ENCODE peak calls at places on chromosome 9, in six cellular contexts. One of them, this sample, is unnamed.

GRCh38 chr9:100573655-100574260 is 4.1 kb upstream of the CAVIN4 start:
- DNase-seq in AG09309: no peak
- DNase-seq in K562: no peak
- DNase-seq in LNCaP clone FGC: no peak
- DNase-seq in HCT116: no peak
- DNase-seq in psoas muscle: no peak
- DNase-seq in this sample: no peak

GRCh38 chr9:93517331-93517730 is 59.1 kb upstream of the PHF2 start:
- DNase-seq in K562: no peak
- DNase-seq in AG09309: no peak
- DNase-seq in psoas muscle: no peak
- DNase-seq in HCT116: no peak
- DNase-seq in LNCaP clone FGC: no peak
- DNase-seq in this sample: no peak

GRCh38 chr9:75071530-75072122 is 16.3 kb downstream of the NMRK1 start:
- DNase-seq in psoas muscle: no peak
- DNase-seq in AG09309: no peak
- DNase-seq in K562: peak
- DNase-seq in LNCaP clone FGC: no peak
- DNase-seq in HCT116: peak
- DNase-seq in this sample: peak

GRCh38 chr9:24738421-24738961 is 192.8 kb upstream of the IZUMO3 start:
- DNase-seq in psoas muscle: no peak
- DNase-seq in LNCaP clone FGC: no peak
- DNase-seq in AG09309: no peak
- DNase-seq in HCT116: no peak
- DNase-seq in K562: no peak
- DNase-seq in this sample: no peak

GRCh38 chr9:4301971-4302427 is 2.1 kb upstream of the GLIS3 start:
- DNase-seq in K562: no peak
- DNase-seq in psoas muscle: peak
- DNase-seq in LNCaP clone FGC: no peak
- DNase-seq in HCT116: no peak
- DNase-seq in AG09309: peak
- DNase-seq in this sample: peak

GRCh38 chr9:115997923-115998322 is 155.7 kb upstream of the PAPPA start:
- DNase-seq in AG09309: peak
- DNase-seq in HCT116: no peak
- DNase-seq in psoas muscle: no peak
- DNase-seq in LNCaP clone FGC: no peak
- DNase-seq in K562: no peak
- DNase-seq in this sample: no peak

GRCh38 chr9:2320126-2320525 is 301.5 kb upstream of the VLDLR start:
- DNase-seq in AG09309: no peak
- DNase-seq in K562: no peak
- DNase-seq in psoas muscle: no peak
- DNase-seq in LNCaP clone FGC: no peak
- DNase-seq in HCT116: no peak
- DNase-seq in this sample: no peak

GRCh38 chr9:70121818-70122436 is 78.3 kb downstream of the MAMDC2 start:
- DNase-seq in K562: no peak
- DNase-seq in HCT116: no peak
- DNase-seq in psoas muscle: no peak
- DNase-seq in LNCaP clone FGC: no peak
- DNase-seq in AG09309: no peak
- DNase-seq in this sample: no peak

GRCh38 chr9:33942471-33943083 is 106.1 kb downstream of the UBAP2 start:
- DNase-seq in K562: no peak
- DNase-seq in HCT116: no peak
- DNase-seq in AG09309: peak
- DNase-seq in LNCaP clone FGC: no peak
- DNase-seq in psoas muscle: no peak
- DNase-seq in this sample: no peak

GRCh38 chr9:109901191-109901590 is 121.2 kb downstream of the PALM2AKAP2 start:
- DNase-seq in LNCaP clone FGC: no peak
- DNase-seq in HCT116: no peak
- DNase-seq in K562: no peak
- DNase-seq in AG09309: no peak
- DNase-seq in psoas muscle: peak
- DNase-seq in this sample: no peak

GRCh38 chr9:96140401-96141180 is 161.4 kb downstream of the HSD17B3 start:
- DNase-seq in K562: no peak
- DNase-seq in LNCaP clone FGC: no peak
- DNase-seq in HCT116: no peak
- DNase-seq in psoas muscle: no peak
- DNase-seq in AG09309: no peak
- DNase-seq in this sample: no peak

GRCh38 chr9:105264380-105264779 is 19.9 kb downstream of the SLC44A1 start:
- DNase-seq in LNCaP clone FGC: no peak
- DNase-seq in HCT116: peak
- DNase-seq in K562: no peak
- DNase-seq in psoas muscle: no peak
- DNase-seq in AG09309: no peak
- DNase-seq in this sample: no peak

GRCh38 chr9:112485574-112485973 is 1.1 kb upstream of the KIAA1958 start:
- DNase-seq in AG09309: no peak
- DNase-seq in psoas muscle: no peak
- DNase-seq in LNCaP clone FGC: no peak
- DNase-seq in K562: no peak
- DNase-seq in HCT116: no peak
- DNase-seq in this sample: no peak

GRCh38 chr9:112489039-112489546 is 2.5 kb downstream of the KIAA1958 start:
- DNase-seq in K562: no peak
- DNase-seq in psoas muscle: no peak
- DNase-seq in HCT116: no peak
- DNase-seq in AG09309: no peak
- DNase-seq in LNCaP clone FGC: no peak
- DNase-seq in this sample: no peak

GRCh38 chr9:112486221-112487007 is at the start of gene KIAA1958:
- DNase-seq in HCT116: peak
- DNase-seq in AG09309: no peak
- DNase-seq in LNCaP clone FGC: peak
- DNase-seq in K562: peak
- DNase-seq in psoas muscle: peak
- DNase-seq in this sample: peak

GRCh38 chr9:112487799-112488345 is 1.2 kb downstream of the KIAA1958 start:
- DNase-seq in K562: no peak
- DNase-seq in LNCaP clone FGC: no peak
- DNase-seq in psoas muscle: no peak
- DNase-seq in AG09309: no peak
- DNase-seq in HCT116: no peak
- DNase-seq in this sample: no peak

GRCh38 chr9:112487008-112487798 is 576 bp downstream of the KIAA1958 start:
- DNase-seq in K562: peak
- DNase-seq in AG09309: no peak
- DNase-seq in HCT116: peak
- DNase-seq in LNCaP clone FGC: no peak
- DNase-seq in psoas muscle: peak
- DNase-seq in this sample: peak
- TF ChIP-seq CTCF in K562: no peak
- TF ChIP-seq CTCF in AG09309: no peak
- TF ChIP-seq CTCF in HCT116: no peak
- TF ChIP-seq CTCF in LNCaP clone FGC: no peak
- TF ChIP-seq CTCF in psoas muscle: peak
- TF ChIP-seq CTCF in this sample: no peak

GRCh38 chr9:124394167-124394566 is 21.1 kb downstream of the PSMB7 start:
- DNase-seq in LNCaP clone FGC: no peak
- DNase-seq in HCT116: no peak
- DNase-seq in K562: no peak
- DNase-seq in AG09309: no peak
- DNase-seq in psoas muscle: no peak
- DNase-seq in this sample: no peak

GRCh38 chr9:124394596-124394995 is 20.6 kb downstream of the PSMB7 start:
- DNase-seq in K562: no peak
- DNase-seq in LNCaP clone FGC: no peak
- DNase-seq in psoas muscle: no peak
- DNase-seq in AG09309: no peak
- DNase-seq in HCT116: no peak
- DNase-seq in this sample: no peak

GRCh38 chr9:124392254-124392653 is 23.0 kb downstream of the PSMB7 start:
- DNase-seq in K562: no peak
- DNase-seq in LNCaP clone FGC: no peak
- DNase-seq in HCT116: no peak
- DNase-seq in psoas muscle: peak
- DNase-seq in AG09309: no peak
- DNase-seq in this sample: no peak

GRCh38 chr9:124390812-124391658 is 24.2 kb downstream of the PSMB7 start:
- DNase-seq in HCT116: no peak
- DNase-seq in AG09309: no peak
- DNase-seq in psoas muscle: no peak
- DNase-seq in K562: peak
- DNase-seq in LNCaP clone FGC: peak
- DNase-seq in this sample: no peak

GRCh38 chr9:124392855-124393460 is 22.3 kb downstream of the PSMB7 start:
- DNase-seq in AG09309: peak
- DNase-seq in psoas muscle: no peak
- DNase-seq in K562: peak
- DNase-seq in HCT116: peak
- DNase-seq in LNCaP clone FGC: no peak
- DNase-seq in this sample: no peak
- TF ChIP-seq CTCF in AG09309: peak
- TF ChIP-seq CTCF in psoas muscle: peak
- TF ChIP-seq CTCF in K562: peak
- TF ChIP-seq CTCF in HCT116: peak
- TF ChIP-seq CTCF in LNCaP clone FGC: peak
- TF ChIP-seq CTCF in this sample: no peak

DNA sequence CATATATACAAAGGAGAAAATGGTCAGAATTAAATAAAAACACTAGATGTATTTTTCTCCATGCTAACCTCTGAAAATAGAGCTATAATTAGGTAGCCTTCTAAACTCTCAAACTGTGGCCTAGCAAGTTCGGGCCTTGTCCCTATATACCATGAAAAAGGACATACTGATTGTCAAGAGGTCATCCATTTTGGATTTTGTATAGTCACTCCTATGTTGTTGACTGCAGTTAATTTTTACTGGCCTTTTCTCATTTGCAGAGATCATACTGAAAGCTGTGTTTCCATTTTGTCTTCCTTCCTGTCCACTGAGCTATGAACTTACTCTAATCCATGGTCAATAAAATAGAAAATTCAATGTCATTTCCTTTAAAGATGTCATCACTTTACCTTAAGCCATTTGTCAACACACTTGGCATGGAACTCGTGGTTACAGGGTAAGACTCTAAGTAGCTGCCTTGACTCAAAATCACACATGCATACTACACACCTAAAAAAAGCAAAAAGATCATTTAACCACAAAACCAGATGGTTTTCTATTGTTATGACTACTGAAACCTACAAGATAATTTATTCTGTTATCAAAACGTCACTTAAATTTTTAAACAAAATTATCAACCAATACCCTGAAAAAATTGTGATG is 58.0 kb downstream of the RNF38 start:
- DNase-seq in AG09309: no peak
- DNase-seq in LNCaP clone FGC: no peak
- DNase-seq in HCT116: no peak
- DNase-seq in psoas muscle: no peak
- DNase-seq in K562: no peak
- DNase-seq in this sample: no peak
- TF ChIP-seq CTCF in AG09309: no peak
- TF ChIP-seq CTCF in LNCaP clone FGC: no peak
- TF ChIP-seq CTCF in HCT116: no peak
- TF ChIP-seq CTCF in psoas muscle: no peak
- TF ChIP-seq CTCF in K562: no peak
- TF ChIP-seq CTCF in this sample: no peak

DNA sequence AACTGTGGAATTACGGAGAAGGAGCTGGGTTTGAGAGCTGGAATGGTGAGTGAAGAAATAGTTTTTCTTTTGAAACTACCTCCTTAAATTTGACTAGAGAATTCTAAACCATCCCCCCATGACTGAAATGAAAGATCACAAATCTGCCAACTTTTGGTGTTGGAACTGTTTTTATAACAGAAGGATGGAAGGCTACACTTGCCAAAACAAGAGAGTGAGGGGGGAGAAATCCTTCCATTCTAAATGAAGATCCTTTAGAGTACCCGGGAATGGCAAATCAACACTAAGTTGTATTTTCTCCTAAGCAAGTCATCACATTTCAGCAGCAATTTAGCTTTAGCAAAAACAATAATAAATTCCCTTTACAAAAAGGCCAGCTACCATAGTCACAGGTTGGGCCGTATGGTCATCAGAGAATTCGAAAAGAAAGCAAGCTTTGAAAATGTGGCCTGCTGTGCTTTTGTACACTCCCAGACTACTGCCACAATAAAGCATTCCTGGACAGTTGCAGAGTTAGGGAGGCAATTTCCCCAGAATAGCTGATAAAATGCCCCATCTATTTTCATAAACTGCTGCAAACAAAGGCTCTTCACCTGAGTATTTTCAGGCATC is 25.0 kb upstream of the FREM1 start:
- DNase-seq in LNCaP clone FGC: no peak
- DNase-seq in AG09309: no peak
- DNase-seq in psoas muscle: no peak
- DNase-seq in HCT116: no peak
- DNase-seq in K562: no peak
- DNase-seq in this sample: no peak
- TF ChIP-seq CTCF in LNCaP clone FGC: no peak
- TF ChIP-seq CTCF in AG09309: no peak
- TF ChIP-seq CTCF in psoas muscle: no peak
- TF ChIP-seq CTCF in HCT116: no peak
- TF ChIP-seq CTCF in K562: no peak
- TF ChIP-seq CTCF in this sample: no peak

GRCh38 chr9:98837516-98837915 is 30.0 kb downstream of the GALNT12 start:
- DNase-seq in HCT116: no peak
- DNase-seq in LNCaP clone FGC: no peak
- DNase-seq in AG09309: no peak
- DNase-seq in psoas muscle: no peak
- DNase-seq in K562: no peak
- DNase-seq in this sample: no peak
- TF ChIP-seq CTCF in HCT116: no peak
- TF ChIP-seq CTCF in LNCaP clone FGC: no peak
- TF ChIP-seq CTCF in AG09309: no peak
- TF ChIP-seq CTCF in psoas muscle: no peak
- TF ChIP-seq CTCF in K562: no peak
- TF ChIP-seq CTCF in this sample: no peak

GRCh38 chr9:121736964-121737462 is 85.6 kb downstream of the DAB2IP start:
- DNase-seq in HCT116: no peak
- DNase-seq in K562: peak
- DNase-seq in AG09309: no peak
- DNase-seq in LNCaP clone FGC: peak
- DNase-seq in psoas muscle: peak
- DNase-seq in this sample: peak

GRCh38 chr9:121735792-121736130 is 84.3 kb downstream of the DAB2IP start:
- DNase-seq in AG09309: no peak
- DNase-seq in K562: no peak
- DNase-seq in LNCaP clone FGC: no peak
- DNase-seq in psoas muscle: no peak
- DNase-seq in HCT116: no peak
- DNase-seq in this sample: no peak

GRCh38 chr9:121736147-121736721 is 84.8 kb downstream of the DAB2IP start:
- DNase-seq in psoas muscle: peak
- DNase-seq in K562: peak
- DNase-seq in AG09309: no peak
- DNase-seq in LNCaP clone FGC: no peak
- DNase-seq in HCT116: no peak
- DNase-seq in this sample: peak

GRCh38 chr9:121734465-121734864 is 83.0 kb downstream of the DAB2IP start:
- DNase-seq in psoas muscle: no peak
- DNase-seq in AG09309: no peak
- DNase-seq in K562: no peak
- DNase-seq in LNCaP clone FGC: no peak
- DNase-seq in HCT116: no peak
- DNase-seq in this sample: no peak

GRCh38 chr9:121735065-121735791 is 83.8 kb downstream of the DAB2IP start:
- DNase-seq in LNCaP clone FGC: no peak
- DNase-seq in psoas muscle: no peak
- DNase-seq in AG09309: peak
- DNase-seq in K562: peak
- DNase-seq in HCT116: no peak
- DNase-seq in this sample: no peak
- TF ChIP-seq CTCF in LNCaP clone FGC: no peak
- TF ChIP-seq CTCF in psoas muscle: peak
- TF ChIP-seq CTCF in AG09309: peak
- TF ChIP-seq CTCF in K562: peak
- TF ChIP-seq CTCF in HCT116: peak
- TF ChIP-seq CTCF in this sample: no peak

This sample was measured in lung.